ENCODE peak calls at places on chromosomes 13 and 19, in eight cellular contexts. One of them, this sample, is unnamed.

GRCh38 chr19:50233308-50233910 is 30.0 kb downstream of the MYH14 start:
- DNase-seq in hypothalamus: no peak
- DNase-seq in OCI-LY7: no peak
- DNase-seq in cardiac muscle cell: no peak
- DNase-seq in H54: no peak
- DNase-seq in fibroblast of the conjunctiva: no peak
- DNase-seq in sciatic nerve: no peak
- DNase-seq in ureter: no peak
- DNase-seq in this sample: no peak

GRCh38 chr19:474126-475078 is 13.6 kb upstream of the SHC2 start:
- DNase-seq in fibroblast of the conjunctiva: no peak
- DNase-seq in sciatic nerve: no peak
- DNase-seq in OCI-LY7: no peak
- DNase-seq in hypothalamus: no peak
- DNase-seq in ureter: no peak
- DNase-seq in H54: no peak
- DNase-seq in cardiac muscle cell: no peak
- DNase-seq in this sample: no peak

GRCh38 chr13:25727250-25727649 is 324.6 kb downstream of the SHISA2 start:
- DNase-seq in ureter: no peak
- DNase-seq in OCI-LY7: no peak
- DNase-seq in H54: no peak
- DNase-seq in cardiac muscle cell: no peak
- DNase-seq in sciatic nerve: no peak
- DNase-seq in fibroblast of the conjunctiva: no peak
- DNase-seq in hypothalamus: no peak
- DNase-seq in this sample: no peak

GRCh38 chr19:12703056-12703455 is 6.6 kb upstream of the FBXW9 start:
- DNase-seq in OCI-LY7: peak
- DNase-seq in sciatic nerve: no peak
- DNase-seq in hypothalamus: no peak
- DNase-seq in fibroblast of the conjunctiva: peak
- DNase-seq in H54: no peak
- DNase-seq in ureter: no peak
- DNase-seq in cardiac muscle cell: peak
- DNase-seq in this sample: no peak

GRCh38 chr13:89783221-89783755 is 1564.2 kb upstream of the MIR17HG start:
- DNase-seq in sciatic nerve: no peak
- DNase-seq in ureter: no peak
- DNase-seq in OCI-LY7: no peak
- DNase-seq in fibroblast of the conjunctiva: no peak
- DNase-seq in hypothalamus: no peak
- DNase-seq in H54: no peak
- DNase-seq in cardiac muscle cell: no peak
- DNase-seq in this sample: peak

GRCh38 chr13:46403851-46404731 is 17.0 kb upstream of the RUBCNL start:
- DNase-seq in fibroblast of the conjunctiva: no peak
- DNase-seq in cardiac muscle cell: no peak
- DNase-seq in H54: no peak
- DNase-seq in OCI-LY7: peak
- DNase-seq in sciatic nerve: no peak
- DNase-seq in hypothalamus: no peak
- DNase-seq in ureter: no peak
- DNase-seq in this sample: no peak

GRCh38 chr19:41437944-41438574 is 1.7 kb downstream of the DMAC2 start:
- DNase-seq in H54: no peak
- DNase-seq in sciatic nerve: peak
- DNase-seq in hypothalamus: no peak
- DNase-seq in cardiac muscle cell: no peak
- DNase-seq in ureter: no peak
- DNase-seq in OCI-LY7: no peak
- DNase-seq in fibroblast of the conjunctiva: no peak
- DNase-seq in this sample: peak

GRCh38 chr19:55256562-55257460 is 2.0 kb downstream of the PPP6R1 start:
- DNase-seq in cardiac muscle cell: no peak
- DNase-seq in sciatic nerve: no peak
- DNase-seq in OCI-LY7: no peak
- DNase-seq in ureter: no peak
- DNase-seq in hypothalamus: no peak
- DNase-seq in fibroblast of the conjunctiva: no peak
- DNase-seq in H54: no peak
- DNase-seq in this sample: no peak

GRCh38 chr13:105168295-105168694 is 1367.2 kb downstream of the EFNB2 start:
- DNase-seq in H54: no peak
- DNase-seq in ureter: no peak
- DNase-seq in sciatic nerve: no peak
- DNase-seq in fibroblast of the conjunctiva: no peak
- DNase-seq in cardiac muscle cell: no peak
- DNase-seq in hypothalamus: no peak
- DNase-seq in OCI-LY7: no peak
- DNase-seq in this sample: no peak

GRCh38 chr13:40813662-40814454 is 24.4 kb downstream of the SLC25A15 start:
- DNase-seq in sciatic nerve: no peak
- DNase-seq in ureter: no peak
- DNase-seq in cardiac muscle cell: peak
- DNase-seq in OCI-LY7: peak
- DNase-seq in H54: peak
- DNase-seq in fibroblast of the conjunctiva: no peak
- DNase-seq in hypothalamus: no peak
- DNase-seq in this sample: no peak

GRCh38 chr13:95050800-95051620 is 250.2 kb downstream of the ABCC4 start:
- DNase-seq in H54: no peak
- DNase-seq in OCI-LY7: no peak
- DNase-seq in ureter: no peak
- DNase-seq in hypothalamus: no peak
- DNase-seq in cardiac muscle cell: no peak
- DNase-seq in fibroblast of the conjunctiva: no peak
- DNase-seq in sciatic nerve: no peak
- DNase-seq in this sample: no peak

GRCh38 chr13:30803791-30804190 is 68.4 kb downstream of the ALOX5AP start:
- DNase-seq in cardiac muscle cell: no peak
- DNase-seq in fibroblast of the conjunctiva: no peak
- DNase-seq in OCI-LY7: no peak
- DNase-seq in sciatic nerve: no peak
- DNase-seq in hypothalamus: no peak
- DNase-seq in ureter: no peak
- DNase-seq in H54: no peak
- DNase-seq in this sample: peak

GRCh38 chr19:44598880-44599279 is 14.5 kb upstream of the IGSF23 start:
- DNase-seq in H54: no peak
- DNase-seq in sciatic nerve: no peak
- DNase-seq in cardiac muscle cell: no peak
- DNase-seq in OCI-LY7: no peak
- DNase-seq in hypothalamus: no peak
- DNase-seq in ureter: no peak
- DNase-seq in fibroblast of the conjunctiva: no peak
- DNase-seq in this sample: no peak

GRCh38 chr13:40315416-40316064 is 350.9 kb downstream of the FOXO1 start:
- DNase-seq in cardiac muscle cell: no peak
- DNase-seq in sciatic nerve: no peak
- DNase-seq in fibroblast of the conjunctiva: no peak
- DNase-seq in ureter: peak
- DNase-seq in hypothalamus: no peak
- DNase-seq in OCI-LY7: peak
- DNase-seq in H54: peak
- DNase-seq in this sample: no peak

GRCh38 chr19:48629599-48630288 is 7.4 kb downstream of the DBP start:
- DNase-seq in cardiac muscle cell: peak
- DNase-seq in fibroblast of the conjunctiva: no peak
- DNase-seq in H54: no peak
- DNase-seq in hypothalamus: no peak
- DNase-seq in ureter: peak
- DNase-seq in OCI-LY7: no peak
- DNase-seq in sciatic nerve: peak
- DNase-seq in this sample: no peak

GRCh38 chr19:57720878-57721277 is 6.5 kb downstream of the ZNF671 start:
- DNase-seq in fibroblast of the conjunctiva: no peak
- DNase-seq in hypothalamus: no peak
- DNase-seq in H54: no peak
- DNase-seq in cardiac muscle cell: no peak
- DNase-seq in sciatic nerve: no peak
- DNase-seq in OCI-LY7: no peak
- DNase-seq in ureter: peak
- DNase-seq in this sample: no peak

GRCh38 chr19:4678881-4679379 is 8.8 kb upstream of the MYDGF start:
- DNase-seq in cardiac muscle cell: peak
- DNase-seq in sciatic nerve: peak
- DNase-seq in ureter: no peak
- DNase-seq in H54: no peak
- DNase-seq in OCI-LY7: peak
- DNase-seq in hypothalamus: no peak
- DNase-seq in fibroblast of the conjunctiva: no peak
- DNase-seq in this sample: no peak